ENCODE peak calls at places on chromosomes 7 and 10, in eight cellular contexts. B is iPS DF 6.9; Z is Panc1; J is CD8-positive, alpha-beta T cell; R is PC-9; H is mammary epithelial cell; I is brain microvascular endothelial cell; Y is neuronal stem cell. M is an unnamed sample. For H3K36me3, the result is how much of the 10 kb centered on the place peaks cover.

GRCh38 chr7:80722596-80723141 is 84.2 kb downstream of the CD36 start:
- DNase-seq in B (no peak), Z (peak), J (no peak), R (peak), H (peak), I (peak), Y (no peak), M (no peak)

GRCh38 chr10:6014241-6014761 is 37.0 kb upstream of the IL15RA start:
- DNase-seq in B (peak), Z (peak), J (peak), R (no peak), H (peak), I (peak), Y (no peak), M (no peak)

GRCh38 chr10:33559105-33559504 is 224.6 kb upstream of the NRP1 start:
- DNase-seq in B (no peak), Z (no peak), J (no peak), R (peak), H (peak), I (peak), Y (no peak), M (no peak)

GRCh38 chr10:105243381-105243780 is 602.3 kb downstream of the SORCS3 start:
- DNase-seq in B (no peak), Z (no peak), J (no peak), R (no peak), H (peak), I (no peak), Y (no peak), M (no peak)

GRCh38 chr7:7517661-7518236 is 17.9 kb downstream of the COL28A1 start:
- DNase-seq in B (no peak), Z (no peak), J (no peak), R (no peak), H (no peak), I (no peak), Y (no peak), M (no peak)

GRCh38 chr7:4607321-4607729 is 74.8 kb upstream of the FOXK1 start:
- DNase-seq in B (no peak), Z (no peak), J (no peak), R (no peak), H (no peak), I (no peak), Y (no peak), M (no peak)

GRCh38 chr7:31104361-31105255 is 52.5 kb downstream of the ADCYAP1R1 start:
- DNase-seq in B (no peak), Z (no peak), J (no peak), R (no peak), H (no peak), I (no peak), Y (no peak), M (no peak)

GRCh38 chr7:2270495-2270894 is 28.5 kb downstream of the NUDT1 start:
- DNase-seq in B (no peak), Z (no peak), J (no peak), R (no peak), H (no peak), I (no peak), Y (no peak), M (no peak)

GRCh38 chr7:64686493-64687184 is 20.7 kb downstream of the ZNF107 start:
- DNase-seq in B (no peak), Z (no peak), J (no peak), R (peak), H (peak), I (no peak), Y (no peak), M (no peak)

GRCh38 chr7:20778063-20778721 is 8.5 kb downstream of the SP8 start:
- DNase-seq in B (no peak), Z (no peak), J (no peak), R (no peak), H (peak), I (no peak), Y (peak), M (no peak)

GRCh38 chr10:17387861-17388503 is 66.4 kb downstream of the ST8SIA6 start:
- DNase-seq in B (no peak), Z (no peak), J (no peak), R (peak), H (peak), I (no peak), Y (no peak), M (no peak)

GRCh38 chr7:132004528-132004927 is 448.1 kb upstream of the PODXL start:
- DNase-seq in B (no peak), Z (no peak), J (no peak), R (no peak), H (peak), I (no peak), Y (no peak), M (no peak)

DNA sequence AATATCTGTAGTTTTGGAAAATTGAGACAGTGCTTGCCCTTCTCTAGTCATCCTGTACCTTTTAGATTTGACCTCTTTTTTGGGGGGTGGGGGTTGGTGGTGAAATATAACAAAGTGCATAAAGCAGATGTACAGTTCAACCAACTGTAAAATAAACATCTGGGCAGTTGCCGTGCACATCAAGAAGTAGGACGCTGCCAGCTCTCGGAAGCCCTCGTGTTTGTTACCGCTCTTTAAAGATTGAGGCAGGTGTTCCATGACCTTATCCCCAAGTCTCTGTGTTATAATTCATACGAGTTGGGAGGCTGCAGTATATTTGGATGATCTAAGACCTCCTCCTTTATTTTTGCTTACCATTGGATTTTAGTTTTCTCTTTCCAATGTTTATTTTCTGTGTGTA is 55.1 kb downstream of the SDK1 start:
- DNase-seq in B (no peak), Z (no peak), J (no peak), R (no peak), H (no peak), I (no peak), Y (no peak), M (no peak)
- H3K36me3 ChIP-seq in B (under half), Z (under half), J (under half), R (under half), H (under half), I (under half), Y (under half), M (under half)

GRCh38 chr7:781936-782529 is 50.2 kb upstream of the SUN1 start:
- DNase-seq in B (no peak), Z (no peak), J (no peak), R (no peak), H (no peak), I (no peak), Y (no peak), M (no peak)
- H3K36me3 ChIP-seq in B (under half), Z (under half), J (under half), R (under half), H (under half), I (under half), Y (half or more), M (under half)

DNA sequence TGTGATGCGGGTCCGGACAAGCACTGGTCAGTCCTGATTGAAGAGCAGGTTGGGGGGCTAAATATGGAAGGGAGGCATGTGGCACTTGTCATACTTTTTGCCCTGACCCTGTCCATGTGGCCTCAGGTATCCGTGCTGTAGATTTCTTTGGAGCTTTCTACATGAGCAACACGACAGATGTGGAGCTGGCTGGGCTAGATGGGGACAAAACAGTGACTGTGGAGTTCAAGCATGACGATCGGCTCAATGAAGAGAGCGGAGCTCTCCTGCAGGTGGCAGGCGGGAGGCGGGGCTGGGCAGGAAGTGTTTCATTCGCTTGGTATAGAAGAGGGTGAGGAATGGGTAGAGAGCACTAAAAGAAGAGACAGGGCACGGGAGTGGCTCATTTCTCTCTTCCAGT is 13.0 kb upstream of the CHCHD1 start:
- DNase-seq in B (no peak), Z (no peak), J (peak), R (no peak), H (no peak), I (no peak), Y (no peak), M (no peak)
- H3K36me3 ChIP-seq in B (under half), Z (under half), J (under half), R (half or more), H (under half), I (half or more), Y (half or more), M (under half)

DNA sequence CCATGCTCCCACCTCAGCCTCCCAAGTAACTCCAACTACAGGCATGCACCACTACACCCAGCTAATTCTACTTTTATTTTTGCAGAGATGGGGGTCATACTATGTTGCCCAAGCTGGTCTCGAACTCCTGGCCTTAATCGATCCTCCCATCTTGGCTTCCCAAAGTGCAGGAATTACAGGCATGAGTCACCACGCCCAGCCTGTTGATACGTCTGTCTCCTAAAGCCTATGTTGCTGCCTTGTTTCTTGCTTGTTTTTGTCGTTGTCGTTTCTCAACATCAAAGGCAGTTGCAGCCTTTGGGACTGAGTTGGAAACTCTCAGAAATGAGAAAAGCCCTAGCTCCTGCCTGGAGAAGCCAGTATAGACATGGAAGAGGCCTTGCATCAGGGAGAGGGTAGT is 49.9 kb downstream of the SORBS1 start:
- DNase-seq in B (no peak), Z (no peak), J (no peak), R (no peak), H (no peak), I (no peak), Y (no peak), M (no peak)
- H3K36me3 ChIP-seq in B (under half), Z (under half), J (under half), R (under half), H (under half), I (under half), Y (under half), M (under half)